ENCODE peak calls at places on chromosome 2, in ten cellular contexts. D, M, S, O, B, V, I, N, W and L are unnamed samples.
A peak's percentile ranks its signal among the peaks of the same experiment; 100 is the strongest.

GRCh38 chr2:47038656-47039501 is 116.2 kb downstream of the STPG4 start:
- DNase-seq in D (no peak), M (no peak), S (no peak), O (no peak), B (no peak), V (no peak), I (no peak), N (no peak), W (no peak), L (no peak)

GRCh38 chr2:195404650-195405049 is 252.4 kb upstream of the SLC39A10 start:
- DNase-seq in D (no peak), M (no peak), S (no peak), O (no peak), B (no peak), V (no peak), I (no peak), N (no peak), W (no peak), L (no peak)

GRCh38 chr2:207632575-207633492 is 7.6 kb upstream of the METTL21A start:
- DNase-seq in D (peak; percentile 91), M (peak; percentile 87), S (no peak), O (no peak), B (no peak), V (no peak), I (peak; percentile 54), N (peak; percentile 85), W (peak; percentile 25), L (peak; percentile 28)

GRCh38 chr2:23419171-23420090 is 34.5 kb downstream of the KLHL29 start:
- DNase-seq in D (no peak), M (no peak), S (no peak), O (no peak), B (no peak), V (no peak), I (no peak), N (no peak), W (peak; percentile 14), L (no peak)

GRCh38 chr2:85811173-85811849 is 57.5 kb downstream of the ATOH8 start:
- DNase-seq in D (no peak), M (no peak), S (no peak), O (no peak), B (no peak), V (no peak), I (peak; percentile 76), N (no peak), W (peak; percentile 52), L (no peak)

GRCh38 chr2:232349546-232349945 is 29.0 kb upstream of the ALPP start:
- DNase-seq in D (no peak), M (no peak), S (no peak), O (no peak), B (no peak), V (no peak), I (no peak), N (no peak), W (no peak), L (no peak)

GRCh38 chr2:12606472-12607000 is 110.2 kb upstream of the TRIB2 start:
- DNase-seq in D (no peak), M (no peak), S (no peak), O (no peak), B (no peak), V (no peak), I (peak; percentile 61), N (peak; percentile 90), W (peak; percentile 27), L (no peak)

GRCh38 chr2:62705859-62706720 is 577 bp downstream of the EHBP1 start:
- DNase-seq in D (peak; percentile 61), M (no peak), S (no peak), O (peak; percentile 25), B (peak; percentile 1), V (peak; percentile 30), I (peak; percentile 84), N (peak; percentile 69), W (peak; percentile 69), L (peak; percentile 51)

GRCh38 chr2:67503066-67503795 is 106.1 kb downstream of the ETAA1 start:
- DNase-seq in D (no peak), M (peak; percentile 18), S (no peak), O (no peak), B (no peak), V (no peak), I (peak; percentile 80), N (peak; percentile 83), W (peak; percentile 62), L (peak; percentile 51)

GRCh38 chr2:16021611-16022363 is 81.4 kb downstream of the MYCN start:
- DNase-seq in D (no peak), M (no peak), S (no peak), O (no peak), B (no peak), V (no peak), I (no peak), N (no peak), W (no peak), L (no peak)

GRCh38 chr2:216064014-216064630 is 17.5 kb downstream of the PECR start:
- DNase-seq in D (no peak), M (no peak), S (no peak), O (no peak), B (no peak), V (no peak), I (no peak), N (no peak), W (no peak), L (no peak)

GRCh38 chr2:164538250-164538866 is 82.9 kb downstream of the GRB14 start:
- DNase-seq in D (peak; percentile 59), M (no peak), S (no peak), O (no peak), B (no peak), V (no peak), I (peak; percentile 72), N (peak; percentile 39), W (peak; percentile 25), L (peak; percentile 31)

GRCh38 chr2:55120634-55121359 is 70.5 kb upstream of the RTN4 start:
- DNase-seq in D (no peak), M (no peak), S (no peak), O (no peak), B (no peak), V (no peak), I (peak; percentile 72), N (peak; percentile 81), W (peak; percentile 28), L (peak; percentile 63)

GRCh38 chr2:185757356-185757755 is 18.8 kb downstream of the FSIP2 start:
- DNase-seq in D (no peak), M (no peak), S (no peak), O (no peak), B (no peak), V (no peak), I (peak; percentile 6), N (peak; percentile 5), W (no peak), L (no peak)

GRCh38 chr2:37573406-37573805 is 98.0 kb downstream of the CDC42EP3 start:
- DNase-seq in D (no peak), M (no peak), S (no peak), O (no peak), B (no peak), V (no peak), I (peak; percentile 70), N (no peak), W (no peak), L (no peak)

GRCh38 chr2:118822015-118822414 is 25.4 kb downstream of the EN1 start:
- DNase-seq in D (no peak), M (no peak), S (no peak), O (no peak), B (no peak), V (no peak), I (no peak), N (no peak), W (no peak), L (no peak)

GRCh38 chr2:71670430-71670795 is 217.1 kb downstream of the DYSF start:
- DNase-seq in D (no peak), M (no peak), S (no peak), O (no peak), B (no peak), V (no peak), I (no peak), N (no peak), W (no peak), L (no peak)

GRCh38 chr2:173708757-173709156 is 256.4 kb downstream of the SP3 start:
- DNase-seq in D (no peak), M (no peak), S (no peak), O (no peak), B (no peak), V (no peak), I (no peak), N (no peak), W (no peak), L (no peak)

GRCh38 chr2:118723394-118723793 is 124.1 kb downstream of the EN1 start:
- DNase-seq in D (no peak), M (no peak), S (no peak), O (no peak), B (no peak), V (no peak), I (peak; percentile 37), N (no peak), W (peak; percentile 50), L (no peak)

GRCh38 chr2:85537600-85538506 is 1.1 kb upstream of the MAT2A start:
- DNase-seq in D (peak; percentile 70), M (no peak), S (peak; percentile 37), O (no peak), B (no peak), V (no peak), I (peak; percentile 54), N (peak; percentile 53), W (peak; percentile 31), L (peak; percentile 24)

GRCh38 chr2:77519164-77519887 is 2.9 kb downstream of the LRRTM4 start:
- DNase-seq in D (peak; percentile 76), M (no peak), S (no peak), O (no peak), B (no peak), V (no peak), I (no peak), N (no peak), W (no peak), L (no peak)

GRCh38 chr2:2326053-2326452 is 5.0 kb downstream of the MYT1L start:
- DNase-seq in D (no peak), M (no peak), S (no peak), O (no peak), B (no peak), V (no peak), I (no peak), N (no peak), W (no peak), L (no peak)

GRCh38 chr2:64819774-64820688 is 166.3 kb upstream of the SERTAD2 start:
- DNase-seq in D (no peak), M (no peak), S (no peak), O (peak; percentile 26), B (no peak), V (peak; percentile 44), I (no peak), N (peak; percentile 34), W (no peak), L (no peak)

GRCh38 chr2:215693999-215694356 is 258.1 kb upstream of the FN1 start:
- DNase-seq in D (no peak), M (no peak), S (no peak), O (no peak), B (no peak), V (no peak), I (no peak), N (no peak), W (no peak), L (no peak)

GRCh38 chr2:159042115-159042850 is 73.8 kb downstream of the TANC1 start:
- DNase-seq in D (no peak), M (no peak), S (peak; percentile 34), O (no peak), B (no peak), V (no peak), I (no peak), N (no peak), W (no peak), L (no peak)

GRCh38 chr2:154771664-154772284 is 73.3 kb downstream of the KCNJ3 start:
- DNase-seq in D (no peak), M (no peak), S (no peak), O (no peak), B (no peak), V (no peak), I (no peak), N (no peak), W (no peak), L (no peak)

GRCh38 chr2:43293744-43294695 is 67.6 kb upstream of the ZFP36L2 start:
- DNase-seq in D (peak; percentile 89), M (peak; percentile 99), S (no peak), O (no peak), B (no peak), V (peak; percentile 50), I (peak; percentile 98), N (peak; percentile 98), W (peak; percentile 92), L (peak; percentile 89)

GRCh38 chr2:173657996-173658717 is 303.5 kb downstream of the CDCA7 start:
- DNase-seq in D (peak; percentile 53), M (peak; percentile 76), S (no peak), O (no peak), B (no peak), V (no peak), I (peak; percentile 94), N (peak; percentile 93), W (peak; percentile 87), L (peak; percentile 76)